ENCODE peak calls at places on chromosomes 1 and 21, in four cellular contexts. J is H1, B is H9, X is mesenchymal stem cell. G is an unnamed sample.

GRCh38 chr1:234925440-234926251 is 203.0 kb downstream of the TOMM20 start:
- DNase-seq in J (peak; percentile 38), B (peak; percentile 29), X (peak; percentile 99), G (no peak)

GRCh38 chr1:7576946-7577657 is 194.0 kb upstream of the VAMP3 start:
- DNase-seq in J (no peak), B (peak; percentile 68), X (peak; percentile 19), G (no peak)

GRCh38 chr1:76939107-76939816 is 72.0 kb downstream of the ST6GALNAC5 start:
- DNase-seq in J (no peak), B (no peak), X (peak; percentile 76), G (peak; percentile 20)

GRCh38 chr1:87039096-87039495 is 124.7 kb downstream of the HS2ST1 start:
- DNase-seq in J (no peak), B (no peak), X (no peak), G (no peak)

GRCh38 chr1:233410906-233411305 is 83.4 kb downstream of the MAP3K21 start:
- DNase-seq in J (no peak), B (no peak), X (no peak), G (no peak)

GRCh38 chr1:177960939-177961622 is 8.8 kb downstream of the SEC16B start:
- DNase-seq in J (no peak), B (no peak), X (no peak), G (no peak)

GRCh38 chr1:32744063-32744410 is 41.5 kb upstream of the SYNC start:
- DNase-seq in J (no peak), B (no peak), X (no peak), G (no peak)

GRCh38 chr1:118115567-118116272 is 69.3 kb downstream of the SPAG17 start:
- DNase-seq in J (no peak), B (no peak), X (no peak), G (no peak)

GRCh38 chr1:109877320-109877771 is 33.3 kb upstream of the CSF1 start:
- DNase-seq in J (peak; percentile 49), B (peak; percentile 83), X (peak; percentile 98), G (peak; percentile 37)

GRCh38 chr1:117095237-117095636 is 26.3 kb downstream of the TRIM45 start:
- DNase-seq in J (no peak), B (no peak), X (no peak), G (no peak)

GRCh38 chr1:151347523-151348246 is 633 bp upstream of the RFX5 start:
- DNase-seq in J (no peak), B (no peak), X (peak; percentile 42), G (no peak)

GRCh38 chr1:7575041-7575400 is 196.1 kb upstream of the VAMP3 start:
- DNase-seq in J (no peak), B (no peak), X (no peak), G (no peak)

GRCh38 chr1:102838016-102838415 is 270.3 kb downstream of the COL11A1 start:
- DNase-seq in J (no peak), B (no peak), X (no peak), G (no peak)

GRCh38 chr1:109977225-109977624 is 7.3 kb upstream of the AHCYL1 start:
- DNase-seq in J (no peak), B (no peak), X (no peak), G (no peak)

GRCh38 chr1:158147396-158148353 is 33.0 kb upstream of the CD1D start:
- DNase-seq in J (no peak), B (no peak), X (no peak), G (no peak)

GRCh38 chr1:226710501-226710900 is 28.6 kb downstream of the ITPKB start:
- DNase-seq in J (no peak), B (no peak), X (no peak), G (no peak)

GRCh38 chr1:208292913-208293312 is 48.7 kb upstream of the PLXNA2 start:
- DNase-seq in J (no peak), B (no peak), X (no peak), G (no peak)

GRCh38 chr1:55172272-55172671 is 42.9 kb downstream of the USP24 start:
- DNase-seq in J (no peak), B (no peak), X (no peak), G (no peak)

GRCh38 chr1:185973645-185974044 is 239.5 kb downstream of the HMCN1 start:
- DNase-seq in J (no peak), B (no peak), X (peak; percentile 76), G (no peak)

GRCh38 chr1:46137901-46138300 is 5.5 kb upstream of the PIK3R3 start:
- DNase-seq in J (no peak), B (no peak), X (peak; percentile 78), G (no peak)

GRCh38 chr1:156860639-156861423 is at the start of gene NTRK1:
- DNase-seq in J (no peak), B (peak; percentile 77), X (peak; percentile 27), G (no peak)

GRCh38 chr1:90534669-90535379 is 182.3 kb downstream of the BARHL2 start:
- DNase-seq in J (no peak), B (no peak), X (no peak), G (peak; percentile 69)

GRCh38 chr1:37764888-37765441 is at the start of gene EPHA10:
- DNase-seq in J (peak; percentile 61), B (peak; percentile 92), X (no peak), G (no peak)

GRCh38 chr1:235763962-235764361 is 102.7 kb downstream of the LYST start:
- DNase-seq in J (no peak), B (no peak), X (no peak), G (no peak)

GRCh38 chr1:64337476-64337875 is 132.5 kb upstream of the CACHD1 start:
- DNase-seq in J (no peak), B (no peak), X (no peak), G (no peak)

GRCh38 chr1:18817316-18817715 is 42.1 kb downstream of the TAS1R2 start:
- DNase-seq in J (no peak), B (no peak), X (no peak), G (no peak)

GRCh38 chr1:227816750-227817446 is 1.4 kb downstream of the PRSS38 start:
- DNase-seq in J (no peak), B (no peak), X (no peak), G (no peak)

GRCh38 chr1:91080650-91081049 is 58.8 kb upstream of the ZNF644 start:
- DNase-seq in J (no peak), B (no peak), X (no peak), G (no peak)

GRCh38 chr1:234745844-234746797 is 136.1 kb upstream of the IRF2BP2 start:
- DNase-seq in J (no peak), B (no peak), X (peak; percentile 72), G (no peak)

GRCh38 chr1:180941518-180942275 is 29.0 kb downstream of the KIAA1614 start:
- DNase-seq in J (no peak), B (no peak), X (no peak), G (no peak)

GRCh38 chr21:32463889-32464300 is 51.4 kb downstream of the EVA1C start:
- DNase-seq in J (no peak), B (no peak), X (no peak), G (no peak)

GRCh38 chr1:212291505-212292134 is 6.4 kb downstream of the PPP2R5A start:
- DNase-seq in J (no peak), B (no peak), X (peak; percentile 74), G (peak; percentile 60)

GRCh38 chr1:5267603-5268235 is 613.3 kb downstream of the AJAP1 start:
- DNase-seq in J (peak; percentile 10), B (peak; percentile 47), X (no peak), G (peak; percentile 30)

GRCh38 chr1:202016717-202017384 is 6.5 kb downstream of the ELF3 start:
- DNase-seq in J (no peak), B (no peak), X (no peak), G (no peak)

GRCh38 chr1:202018476-202019234 is 8.3 kb downstream of the ELF3 start:
- DNase-seq in J (no peak), B (no peak), X (no peak), G (no peak)

GRCh38 chr1:202016022-202016624 is 5.7 kb downstream of the ELF3 start:
- DNase-seq in J (no peak), B (no peak), X (no peak), G (no peak)

GRCh38 chr1:202017385-202018225 is 7.2 kb downstream of the ELF3 start:
- DNase-seq in J (no peak), B (no peak), X (no peak), G (no peak)

DNA sequence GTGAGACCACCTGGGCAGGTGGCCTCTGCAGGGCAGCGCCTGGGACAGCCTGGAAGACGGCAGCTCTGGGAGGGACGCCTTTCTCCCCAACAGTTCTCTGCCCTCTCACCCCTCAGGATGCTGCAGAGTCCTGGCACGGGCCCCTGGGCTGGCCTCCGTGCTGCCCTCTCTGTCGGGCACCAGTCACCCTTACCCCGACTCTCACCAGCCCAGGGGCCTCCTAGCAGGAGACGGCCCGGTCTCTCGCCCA is 7.8 kb downstream of the ELF3 start:
- DNase-seq in J (no peak), B (no peak), X (no peak), G (no peak)
- H3K18ac ChIP-seq in J (peak overlapping the region; percentile 0), B (no peak overlapping the region), X (no peak overlapping the region), G (peak overlapping the region; percentile 78)

DNA sequence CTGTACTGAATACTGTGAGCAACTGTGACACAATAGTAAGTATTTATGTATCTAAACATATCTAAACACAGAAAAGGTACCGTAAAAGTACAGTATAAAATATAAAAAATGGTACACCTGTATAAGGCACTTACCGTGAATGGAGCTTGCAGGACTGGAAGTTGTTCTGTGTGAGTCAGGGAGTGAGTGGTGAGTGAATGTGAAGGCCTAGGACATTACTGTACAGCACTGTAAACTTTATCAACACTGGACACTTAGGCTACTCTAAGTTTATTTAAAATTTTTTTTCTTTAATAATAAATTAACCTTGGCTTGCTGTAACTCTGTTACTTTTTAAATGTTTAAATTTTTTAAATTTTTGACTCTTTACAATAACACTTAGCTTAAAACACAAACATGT is 24.5 kb upstream of the SHCBP1L start:
- DNase-seq in J (no peak), B (no peak), X (no peak), G (no peak)
- H2BK12ac ChIP-seq in J (no peak overlapping the region), B (no peak overlapping the region), X (no peak overlapping the region), G (no peak overlapping the region)

GRCh38 chr21:45513003-45513706 is 29.1 kb downstream of the SLC19A1 start:
- DNase-seq in J (no peak), B (no peak), X (no peak), G (no peak)
- H2BK15ac ChIP-seq in J (no peak overlapping the region), B (no peak overlapping the region), X (no peak overlapping the region), G (no peak overlapping the region)

GRCh38 chr1:174399211-174399610 is 48.6 kb upstream of the GPR52 start:
- DNase-seq in J (no peak), B (no peak), X (peak; percentile 9), G (no peak)
- H3K18ac ChIP-seq in J (no peak overlapping the region), B (no peak overlapping the region), X (no peak overlapping the region), G (no peak overlapping the region)

DNA sequence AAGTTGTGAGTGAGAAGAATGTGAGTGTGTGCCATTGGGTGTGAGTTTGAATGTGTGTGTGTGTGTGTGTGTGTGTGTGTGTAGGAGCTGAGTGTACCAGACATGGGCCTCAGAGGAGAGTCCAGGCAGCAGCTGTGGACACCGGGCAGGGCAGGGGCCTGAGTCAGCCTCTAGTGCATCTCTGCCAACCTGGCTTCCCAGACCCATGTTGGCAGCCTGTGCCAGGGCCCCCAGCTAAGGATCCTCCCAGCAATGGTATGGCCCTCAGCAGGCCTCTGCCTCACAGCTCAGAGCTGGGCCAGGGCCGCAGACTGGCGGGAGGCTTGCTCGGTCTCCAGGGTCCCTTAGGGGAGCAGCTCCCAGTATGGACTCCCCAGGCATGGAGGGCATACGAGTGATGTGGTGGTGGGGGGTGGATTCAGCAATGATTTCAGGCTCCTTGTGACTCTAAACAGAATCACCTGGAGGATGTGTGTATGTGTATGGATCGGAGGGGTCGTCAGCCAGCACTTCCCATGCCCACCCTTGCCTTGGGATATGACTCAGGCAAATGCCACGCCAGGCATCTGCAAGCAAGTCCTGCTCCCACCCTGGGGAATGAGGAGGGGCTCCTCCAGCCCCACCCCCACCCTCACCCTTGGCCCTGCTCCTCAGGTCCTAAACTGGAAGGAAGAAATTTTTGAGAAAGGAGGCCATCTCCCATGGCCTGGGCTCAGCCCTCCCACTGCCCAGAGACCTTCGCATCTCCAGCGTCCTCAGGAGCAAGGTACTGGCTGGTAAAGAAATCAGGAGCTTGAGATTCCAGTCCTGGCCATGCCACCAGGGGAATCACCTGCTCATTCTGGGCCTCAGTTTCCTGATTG is 1.8 kb upstream of the FOXO6 start:
- DNase-seq in J (no peak), B (no peak), X (no peak), G (no peak)
- H2BK12ac ChIP-seq in J (peak overlapping the region; percentile 82), B (no peak overlapping the region), X (peak overlapping the region; percentile 71), G (no peak overlapping the region)